ENCODE peak calls at places on chromosome 22, in nine cellular contexts. I, J, D, K, U, F, M, C and A are unnamed samples.

GRCh38 chr22:49979587-49980264 is 19.2 kb downstream of the PIM3 start:
- DNase-seq in I (peak), J (peak), D (peak), K (peak), U (peak), F (peak), M (no peak), C (peak), A (peak)

GRCh38 chr22:42892571-42893316 is 35.7 kb upstream of the ARFGAP3 start:
- DNase-seq in I (no peak), J (no peak), D (no peak), K (peak), U (no peak), F (no peak), M (no peak), C (no peak), A (no peak)

GRCh38 chr22:50583294-50583865 is 731 bp upstream of the CHKB start:
- DNase-seq in I (no peak), J (no peak), D (no peak), K (no peak), U (no peak), F (no peak), M (no peak), C (no peak), A (peak)

GRCh38 chr22:17191163-17191562 is 28.1 kb downstream of the ADA2 start:
- DNase-seq in I (no peak), J (no peak), D (peak), K (no peak), U (no peak), F (no peak), M (no peak), C (no peak), A (no peak)

GRCh38 chr22:35172452-35172851 is 84.8 kb upstream of the HMGXB4 start:
- DNase-seq in I (peak), J (no peak), D (no peak), K (no peak), U (no peak), F (no peak), M (no peak), C (no peak), A (peak)

GRCh38 chr22:35367331-35367886 is 13.5 kb upstream of the HMOX1 start:
- DNase-seq in I (no peak), J (no peak), D (no peak), K (no peak), U (no peak), F (no peak), M (no peak), C (no peak), A (no peak)

GRCh38 chr22:48535868-48536690 is 1291.6 kb downstream of the BRD1 start:
- DNase-seq in I (peak), J (no peak), D (no peak), K (no peak), U (no peak), F (no peak), M (no peak), C (no peak), A (peak)

GRCh38 chr22:20881231-20881630 is 22.4 kb downstream of the SNAP29 start:
- DNase-seq in I (no peak), J (no peak), D (no peak), K (no peak), U (no peak), F (no peak), M (peak), C (peak), A (no peak)

GRCh38 chr22:45235101-45235777 is 5.5 kb downstream of the KIAA0930 start:
- DNase-seq in I (no peak), J (no peak), D (no peak), K (peak), U (peak), F (no peak), M (no peak), C (no peak), A (peak)

GRCh38 chr22:39178206-39179111 is 26.0 kb upstream of the CBX7 start:
- DNase-seq in I (no peak), J (no peak), D (no peak), K (peak), U (no peak), F (no peak), M (no peak), C (no peak), A (no peak)

GRCh38 chr22:46056169-46057041 is 79.4 kb upstream of the WNT7B start:
- DNase-seq in I (peak), J (no peak), D (peak), K (peak), U (no peak), F (peak), M (no peak), C (no peak), A (no peak)

GRCh38 chr22:24432059-24432853 is 4.9 kb downstream of the ADORA2A start:
- DNase-seq in I (no peak), J (peak), D (peak), K (peak), U (peak), F (peak), M (no peak), C (peak), A (peak)

GRCh38 chr22:25202290-25202921 is 2.7 kb downstream of the CRYBB3 start:
- DNase-seq in I (peak), J (peak), D (peak), K (no peak), U (peak), F (no peak), M (peak), C (peak), A (peak)

GRCh38 chr22:28750471-28750881 is 8.6 kb downstream of the HSCB start:
- DNase-seq in I (no peak), J (no peak), D (peak), K (no peak), U (no peak), F (no peak), M (no peak), C (no peak), A (no peak)

GRCh38 chr22:49019737-49020136 is 807.9 kb downstream of the BRD1 start:
- DNase-seq in I (no peak), J (no peak), D (no peak), K (no peak), U (no peak), F (no peak), M (no peak), C (no peak), A (no peak)

GRCh38 chr22:28801845-28802594 is 1.7 kb upstream of the XBP1 start:
- DNase-seq in I (no peak), J (no peak), D (no peak), K (no peak), U (peak), F (no peak), M (no peak), C (peak), A (no peak)

GRCh38 chr22:49532831-49533802 is 294.6 kb downstream of the BRD1 start:
- DNase-seq in I (no peak), J (no peak), D (no peak), K (no peak), U (no peak), F (no peak), M (no peak), C (no peak), A (peak)

GRCh38 chr22:27385261-27385998 is 416.1 kb downstream of the MN1 start:
- DNase-seq in I (no peak), J (no peak), D (no peak), K (no peak), U (no peak), F (no peak), M (no peak), C (no peak), A (no peak)

GRCh38 chr22:45224988-45225731 is 15.5 kb downstream of the KIAA0930 start:
- DNase-seq in I (no peak), J (no peak), D (no peak), K (no peak), U (no peak), F (no peak), M (no peak), C (no peak), A (no peak)

GRCh38 chr22:45424241-45424731 is 10.8 kb downstream of the RIBC2 start:
- DNase-seq in I (no peak), J (no peak), D (no peak), K (no peak), U (no peak), F (peak), M (peak), C (peak), A (no peak)

GRCh38 chr22:50169774-50170341 is 673 bp upstream of the PANX2 start:
- DNase-seq in I (no peak), J (peak), D (peak), K (peak), U (peak), F (no peak), M (peak), C (no peak), A (peak)

GRCh38 chr22:43624144-43624998 is 187.7 kb downstream of the EFCAB6 start:
- DNase-seq in I (no peak), J (no peak), D (no peak), K (no peak), U (no peak), F (no peak), M (peak), C (no peak), A (no peak)

GRCh38 chr22:41992496-41992895 is 6.1 kb upstream of the WBP2NL start:
- DNase-seq in I (no peak), J (no peak), D (no peak), K (no peak), U (no peak), F (no peak), M (no peak), C (no peak), A (no peak)

GRCh38 chr22:47056361-47056760 is 293.9 kb downstream of the TBC1D22A start:
- DNase-seq in I (no peak), J (no peak), D (no peak), K (no peak), U (no peak), F (no peak), M (no peak), C (no peak), A (no peak)

GRCh38 chr22:39348909-39349505 is 784 bp upstream of the SYNGR1 start:
- DNase-seq in I (peak), J (no peak), D (no peak), K (no peak), U (peak), F (no peak), M (no peak), C (no peak), A (peak)

GRCh38 chr22:39658367-39658766 is 87.8 kb downstream of the CACNA1I start:
- DNase-seq in I (no peak), J (no peak), D (no peak), K (no peak), U (no peak), F (no peak), M (peak), C (no peak), A (no peak)

GRCh38 chr22:30996462-30996861 is 27.4 kb downstream of the TUG1 start:
- DNase-seq in I (no peak), J (no peak), D (no peak), K (no peak), U (no peak), F (no peak), M (no peak), C (no peak), A (no peak)

GRCh38 chr22:41023299-41023623 is 69.1 kb upstream of the EP300 start:
- DNase-seq in I (no peak), J (no peak), D (no peak), K (no peak), U (no peak), F (no peak), M (no peak), C (no peak), A (no peak)

GRCh38 chr22:46036558-46037408 is 59.8 kb upstream of the WNT7B start:
- DNase-seq in I (peak), J (peak), D (no peak), K (no peak), U (peak), F (no peak), M (peak), C (peak), A (peak)